ENCODE peak calls at places on chromosomes 12 and 14, in ten cellular contexts. T, M, I, R, E, N, Y, B, X and F are unnamed samples.

GRCh38 chr12:107027304-107028053 is 40.5 kb upstream of the MTERF2 start:
- DNase-seq in X (no peak), E (no peak), I (peak; percentile 69), M (peak; percentile 66), Y (peak; percentile 95), N (peak; percentile 92), T (peak; percentile 98), R (peak; percentile 72), B (peak; percentile 96), F (peak; percentile 48)

GRCh38 chr14:55418411-55418810 is 6.8 kb upstream of the ATG14 start:
- DNase-seq in Y (no peak), B (no peak), E (no peak), X (no peak), I (no peak), M (no peak), T (no peak), R (no peak), N (peak; percentile 33), F (no peak)

GRCh38 chr14:94021416-94022157 is 4.6 kb upstream of the OTUB2 start:
- DNase-seq in X (no peak), N (no peak), M (no peak), E (no peak), R (peak; percentile 39), B (no peak), I (no peak), Y (no peak), T (no peak), F (no peak)

GRCh38 chr12:94225924-94226630 is 77.7 kb downstream of the PLXNC1 start:
- DNase-seq in T (no peak), X (no peak), B (no peak), E (no peak), I (no peak), N (no peak), Y (no peak), R (no peak), M (no peak), F (no peak)

GRCh38 chr12:52900896-52901714 is 3.8 kb downstream of the KRT8 start:
- DNase-seq in M (no peak), E (no peak), X (no peak), T (no peak), N (no peak), B (no peak), R (no peak), I (no peak), Y (no peak), F (no peak)

GRCh38 chr14:74583689-74584434 is 28.2 kb downstream of the LTBP2 start:
- DNase-seq in T (peak; percentile 93), X (no peak), Y (no peak), M (peak; percentile 78), B (peak; percentile 92), N (peak; percentile 95), I (no peak), E (peak; percentile 23), R (no peak), F (no peak)

GRCh38 chr12:229441-230191 is 15.7 kb upstream of the SLC6A12 start:
- DNase-seq in T (no peak), Y (no peak), E (no peak), I (peak; percentile 58), M (no peak), X (no peak), R (no peak), N (no peak), B (no peak), F (no peak)

GRCh38 chr14:38039526-38039925 is 168.2 kb upstream of the SSTR1 start:
- DNase-seq in B (peak; percentile 11), Y (no peak), E (no peak), M (no peak), X (no peak), T (no peak), I (no peak), N (peak; percentile 32), R (no peak), F (no peak)

GRCh38 chr12:127822743-127823433 is 444.1 kb upstream of the TMEM132C start:
- DNase-seq in M (no peak), R (no peak), N (no peak), X (no peak), T (no peak), I (no peak), Y (no peak), E (no peak), B (no peak), F (no peak)

GRCh38 chr12:41680155-41680554 is 464.5 kb downstream of the GXYLT1 start:
- DNase-seq in R (no peak), I (no peak), N (no peak), X (peak; percentile 13), M (no peak), E (no peak), T (no peak), B (no peak), Y (no peak), F (no peak)

GRCh38 chr12:108638141-108638823 is 4.6 kb upstream of the SELPLG start:
- DNase-seq in Y (no peak), I (peak; percentile 94), N (no peak), R (no peak), B (no peak), X (no peak), E (no peak), T (no peak), M (no peak), F (peak; percentile 85)

GRCh38 chr12:70920251-70920851 is at the start of gene PTPRR:
- DNase-seq in B (no peak), Y (no peak), I (peak; percentile 23), M (no peak), X (no peak), T (no peak), N (no peak), E (no peak), R (no peak), F (peak; percentile 5)

GRCh38 chr12:25241171-25242020 is 9.3 kb downstream of the KRAS start:
- DNase-seq in R (peak; percentile 64), T (peak; percentile 63), B (peak; percentile 71), N (peak; percentile 74), Y (peak; percentile 43), M (peak; percentile 14), I (peak; percentile 58), E (no peak), X (no peak), F (peak; percentile 73)

GRCh38 chr12:51240971-51241370 is 2.3 kb downstream of the DAZAP2 start:
- DNase-seq in T (peak; percentile 49), R (no peak), E (no peak), N (peak; percentile 63), B (peak; percentile 83), M (peak; percentile 45), I (no peak), Y (no peak), X (no peak), F (no peak)

GRCh38 chr14:72000907-72001306 is 68.7 kb downstream of the RGS6 start:
- DNase-seq in I (peak; percentile 64), X (no peak), R (peak; percentile 68), T (no peak), M (no peak), Y (no peak), E (no peak), N (no peak), B (no peak), F (peak; percentile 62)

GRCh38 chr14:24315807-24316596 is 4.7 kb downstream of the LTB4R start:
- DNase-seq in I (no peak), X (no peak), T (peak; percentile 23), E (no peak), Y (no peak), R (no peak), M (peak; percentile 38), B (no peak), N (no peak), F (no peak)

GRCh38 chr12:109744991-109745942 is 31.6 kb downstream of the FAM222A start:
- DNase-seq in I (no peak), X (no peak), B (peak; percentile 24), E (no peak), T (no peak), M (no peak), N (no peak), Y (no peak), R (no peak), F (no peak)

GRCh38 chr14:67411820-67412421 is at the start of gene PLEK2:
- DNase-seq in N (peak; percentile 79), M (peak; percentile 46), E (peak; percentile 50), R (no peak), Y (no peak), T (peak; percentile 34), I (no peak), B (no peak), X (no peak), F (no peak)

GRCh38 chr12:66048218-66048842 is 82.2 kb downstream of the LLPH start:
- DNase-seq in Y (no peak), E (no peak), R (no peak), M (no peak), X (no peak), I (no peak), N (no peak), B (no peak), T (no peak), F (no peak)

GRCh38 chr12:99380701-99381100 is 266.9 kb upstream of the GARIN6 start:
- DNase-seq in X (no peak), R (no peak), T (no peak), N (no peak), B (no peak), I (no peak), M (no peak), Y (no peak), E (no peak), F (no peak)

GRCh38 chr12:32902287-32902996 is 5.9 kb upstream of the PKP2 start:
- DNase-seq in M (no peak), Y (no peak), N (no peak), R (peak; percentile 42), T (no peak), I (no peak), X (no peak), B (no peak), E (no peak), F (no peak)

GRCh38 chr12:103012884-103013283 is 55.4 kb downstream of the ASCL1 start:
- DNase-seq in B (no peak), N (no peak), X (no peak), R (no peak), T (no peak), M (no peak), I (peak; percentile 81), E (no peak), Y (no peak), F (peak; percentile 60)

GRCh38 chr12:643478-644292 is 19.6 kb downstream of the NINJ2 start:
- DNase-seq in R (peak; percentile 79), X (peak; percentile 45), Y (no peak), B (no peak), M (no peak), E (peak; percentile 33), I (no peak), N (no peak), T (no peak), F (no peak)

GRCh38 chr12:38744056-38744455 is 161.3 kb downstream of the CPNE8 start:
- DNase-seq in Y (no peak), T (peak; percentile 16), I (no peak), R (no peak), M (no peak), E (no peak), X (no peak), N (no peak), B (no peak), F (no peak)

GRCh38 chr14:61749867-61750266 is 12.4 kb upstream of the SNAPC1 start:
- DNase-seq in R (peak; percentile 5), Y (no peak), E (no peak), X (peak; percentile 72), N (no peak), B (no peak), M (no peak), I (no peak), T (no peak), F (no peak)

GRCh38 chr12:4084631-4085030 is 188.9 kb upstream of the CCND2 start:
- DNase-seq in I (peak; percentile 10), N (no peak), E (no peak), T (no peak), R (no peak), Y (no peak), M (no peak), B (no peak), X (no peak), F (no peak)

GRCh38 chr12:31589896-31590729 is 823 bp downstream of the DENND5B start:
- DNase-seq in B (peak; percentile 58), E (peak; percentile 14), R (peak; percentile 70), Y (peak; percentile 16), T (peak; percentile 55), M (peak; percentile 61), X (peak; percentile 79), N (peak; percentile 85), I (peak; percentile 73), F (peak; percentile 52)

GRCh38 chr14:31403707-31404106 is 16.6 kb downstream of the HEATR5A start:
- DNase-seq in B (no peak), T (no peak), M (no peak), I (no peak), N (no peak), X (no peak), R (no peak), Y (no peak), E (no peak), F (no peak)